ENCODE peak calls at places on chromosome 11, in five cellular contexts. One of them, this sample, is unnamed.

GRCh38 chr11:96000064-96000463 is 76.2 kb upstream of the MTMR2 start:
- DNase-seq in fibroblast of lung: peak
- DNase-seq in PC-9: no peak
- DNase-seq in left lobe of liver: no peak
- DNase-seq in H9: no peak
- DNase-seq in this sample: no peak

GRCh38 chr11:32454993-32455392 is 19.7 kb upstream of the WT1 start:
- DNase-seq in fibroblast of lung: no peak
- DNase-seq in PC-9: no peak
- DNase-seq in left lobe of liver: no peak
- DNase-seq in H9: no peak
- DNase-seq in this sample: no peak

GRCh38 chr11:112652786-112653390 is 308.3 kb upstream of the NCAM1 start:
- DNase-seq in fibroblast of lung: peak
- DNase-seq in PC-9: peak
- DNase-seq in left lobe of liver: no peak
- DNase-seq in H9: no peak
- DNase-seq in this sample: no peak

GRCh38 chr11:65599216-65599954 is 3.8 kb upstream of the KCNK7 start:
- DNase-seq in fibroblast of lung: no peak
- DNase-seq in PC-9: no peak
- DNase-seq in left lobe of liver: no peak
- DNase-seq in H9: no peak
- DNase-seq in this sample: no peak

GRCh38 chr11:29131055-29131454 is 885.8 kb downstream of the KCNA4 start:
- DNase-seq in fibroblast of lung: no peak
- DNase-seq in PC-9: no peak
- DNase-seq in left lobe of liver: no peak
- DNase-seq in H9: no peak
- DNase-seq in this sample: no peak

GRCh38 chr11:82902086-82902485 is 550 bp downstream of the DDIAS start:
- DNase-seq in fibroblast of lung: no peak
- DNase-seq in PC-9: peak
- DNase-seq in left lobe of liver: no peak
- DNase-seq in H9: no peak
- DNase-seq in this sample: no peak

GRCh38 chr11:111395081-111395480 is 16.0 kb upstream of the POU2AF1 start:
- DNase-seq in fibroblast of lung: no peak
- DNase-seq in PC-9: no peak
- DNase-seq in left lobe of liver: no peak
- DNase-seq in H9: no peak
- DNase-seq in this sample: no peak

GRCh38 chr11:34614334-34615113 is 6.4 kb upstream of the EHF start:
- DNase-seq in fibroblast of lung: peak
- DNase-seq in PC-9: no peak
- DNase-seq in left lobe of liver: no peak
- DNase-seq in H9: no peak
- DNase-seq in this sample: no peak

GRCh38 chr11:37141707-37142106 is 543.7 kb upstream of the RAG2 start:
- DNase-seq in fibroblast of lung: no peak
- DNase-seq in PC-9: no peak
- DNase-seq in left lobe of liver: peak
- DNase-seq in H9: no peak
- DNase-seq in this sample: no peak

This sample was measured in GM23338.